ENCODE peak calls at places on chromosomes 1 and 21, in four cellular contexts. B is K562, D is GM12878, I is HepG2. J is an unnamed sample.
A peak's percentile ranks its signal among the peaks of the same experiment; 100 is the strongest.

GRCh38 chr1:178632619-178633018 is 92.4 kb upstream of the RALGPS2 start:
- DNase-seq in B (no peak), D (no peak), I (no peak), J (no peak)

GRCh38 chr1:12709696-12710095 is 6.2 kb upstream of the AADACL3 start:
- DNase-seq in B (no peak), D (no peak), I (no peak), J (no peak)

GRCh38 chr1:208165659-208166058 is 78.5 kb downstream of the PLXNA2 start:
- DNase-seq in B (no peak), D (no peak), I (no peak), J (no peak)

GRCh38 chr1:158035976-158036583 is 42.6 kb downstream of the KIRREL1 start:
- DNase-seq in B (peak; percentile 41), D (no peak), I (peak; percentile 5), J (peak; percentile 36)

GRCh38 chr1:206560021-206560716 is 52.1 kb downstream of the EIF2D start:
- DNase-seq in B (no peak), D (no peak), I (no peak), J (no peak)

GRCh38 chr1:207221934-207222351 is 99.5 kb upstream of the CD55 start:
- DNase-seq in B (no peak), D (no peak), I (no peak), J (no peak)

GRCh38 chr1:160868141-160868540 is 5.5 kb upstream of the CD244 start:
- DNase-seq in B (no peak), D (no peak), I (no peak), J (no peak)

GRCh38 chr1:44084998-44085675 is 33.5 kb upstream of the KLF17 start:
- DNase-seq in B (no peak), D (no peak), I (no peak), J (no peak)

GRCh38 chr1:110250018-110250417 is 39.9 kb downstream of the KCNC4 start:
- DNase-seq in B (no peak), D (no peak), I (no peak), J (no peak)

GRCh38 chr1:223246468-223246867 is 103.4 kb upstream of the TLR5 start:
- DNase-seq in B (no peak), D (no peak), I (no peak), J (no peak)

GRCh38 chr1:209383422-209383821 is 200.1 kb upstream of the CAMK1G start:
- DNase-seq in B (no peak), D (no peak), I (no peak), J (no peak)

GRCh38 chr21:33848252-33848953 is 67.2 kb downstream of the ATP5PO start:
- DNase-seq in B (no peak), D (no peak), I (no peak), J (no peak)

GRCh38 chr1:152179566-152179965 is 20.5 kb upstream of the RPTN start:
- DNase-seq in B (no peak), D (no peak), I (no peak), J (no peak)

GRCh38 chr1:36224537-36225297 is 474 bp downstream of the THRAP3 start:
- DNase-seq in B (no peak), D (no peak), I (peak; percentile 89), J (peak; percentile 78)

GRCh38 chr1:3122311-3122710 is 53.3 kb downstream of the PRDM16 start:
- DNase-seq in B (no peak), D (no peak), I (no peak), J (no peak)
- TF ChIP-seq TARDBP in B (no peak), D (no peak), I (no peak), J (no peak)

GRCh38 chr1:154774175-154774855 is 95.8 kb downstream of the KCNN3 start:
- DNase-seq in B (no peak), D (no peak), I (no peak), J (no peak)

GRCh38 chr1:154776339-154776605 is 93.8 kb downstream of the KCNN3 start:
- DNase-seq in B (no peak), D (no peak), I (no peak), J (no peak)

GRCh38 chr1:154777151-154777550 is 92.9 kb downstream of the KCNN3 start:
- DNase-seq in B (no peak), D (no peak), I (no peak), J (no peak)

GRCh38 chr1:154773551-154773950 is 96.5 kb downstream of the KCNN3 start:
- DNase-seq in B (no peak), D (no peak), I (no peak), J (no peak)

GRCh38 chr1:154775559-154776338 is 94.3 kb downstream of the KCNN3 start:
- DNase-seq in B (no peak), D (no peak), I (no peak), J (no peak)
- TF ChIP-seq TARDBP in B (no peak), D (no peak), I (no peak), J (no peak)

GRCh38 chr1:5734414-5734813 is 257.8 kb downstream of the NPHP4 start:
- DNase-seq in B (no peak), D (no peak), I (no peak), J (no peak)

GRCh38 chr1:5739561-5740078 is 252.6 kb downstream of the NPHP4 start:
- DNase-seq in B (no peak), D (no peak), I (no peak), J (no peak)

GRCh38 chr1:5734996-5735395 is 257.2 kb downstream of the NPHP4 start:
- DNase-seq in B (no peak), D (no peak), I (no peak), J (no peak)

GRCh38 chr1:5738911-5739462 is 253.2 kb downstream of the NPHP4 start:
- DNase-seq in B (no peak), D (no peak), I (no peak), J (no peak)

GRCh38 chr1:5737081-5737480 is 255.1 kb downstream of the NPHP4 start:
- DNase-seq in B (no peak), D (no peak), I (no peak), J (no peak)
- TF ChIP-seq TARDBP in B (no peak), D (no peak), I (no peak), J (no peak)

GRCh38 chr1:96843196-96843595 is 121.6 kb downstream of the PTBP2 start:
- DNase-seq in B (no peak), D (no peak), I (no peak), J (no peak)
- TF ChIP-seq TARDBP in B (no peak), D (no peak), I (no peak), J (no peak)

DNA sequence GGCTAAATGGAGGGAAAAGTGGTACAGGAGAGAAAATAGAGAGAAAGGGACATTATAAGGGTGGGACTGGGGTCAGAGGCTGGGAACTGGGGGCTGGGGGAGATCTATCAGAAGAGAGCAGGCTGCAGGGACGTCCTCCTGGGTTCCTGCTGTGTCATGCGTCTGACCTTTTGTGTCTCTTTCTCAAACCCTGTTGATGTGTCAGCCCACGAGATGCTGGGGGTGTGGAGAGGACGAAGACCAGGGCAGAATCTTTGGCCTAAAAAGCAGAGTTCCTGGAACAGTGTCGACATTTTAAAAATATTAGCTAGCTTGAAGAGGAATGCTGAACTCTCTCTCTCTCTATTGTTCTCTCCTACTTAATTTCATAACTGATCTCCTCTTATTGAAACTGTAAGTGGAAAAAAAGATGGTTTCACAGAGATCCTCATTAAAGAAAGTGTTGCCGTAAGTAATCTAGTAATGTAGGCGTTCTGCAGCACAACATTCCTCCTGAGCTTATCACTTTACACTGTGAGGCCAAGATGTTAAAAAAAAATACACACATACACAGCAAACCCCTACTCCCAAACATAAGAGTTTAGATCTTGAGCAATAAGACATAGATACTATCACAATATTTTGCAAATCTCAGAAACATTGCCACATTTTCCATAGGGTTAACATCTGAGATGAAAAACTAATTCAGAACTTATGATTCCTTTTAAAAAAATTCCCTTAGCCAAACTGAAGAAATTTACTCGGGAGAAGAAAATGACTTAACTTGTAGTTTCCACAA is 52.6 kb downstream of the RUNX1 start:
- DNase-seq in B (peak; percentile 60), D (no peak), I (no peak), J (no peak)
- TF ChIP-seq TARDBP in B (no peak), D (no peak), I (no peak), J (no peak)

DNA sequence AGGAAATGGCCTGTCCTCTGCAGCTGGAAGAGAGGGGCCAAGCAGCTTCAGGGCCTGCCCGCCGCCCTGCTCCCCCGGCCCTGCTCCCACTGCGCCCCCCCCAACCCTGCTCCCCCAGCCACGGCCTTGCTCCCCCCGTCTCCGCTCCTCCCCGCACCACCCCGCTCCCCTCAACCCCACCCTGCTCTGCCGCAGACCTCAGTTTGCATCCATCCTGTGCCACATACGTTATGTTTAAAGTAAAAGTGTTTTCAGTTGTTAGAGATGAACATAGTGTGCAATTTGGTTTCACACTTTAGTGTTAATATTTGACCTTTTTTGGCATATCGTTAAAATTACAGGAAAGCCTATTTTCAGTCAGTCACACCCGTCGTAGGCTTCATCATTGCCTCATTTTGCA is 34.1 kb upstream of the DIP2A start:
- DNase-seq in B (no peak), D (no peak), I (no peak), J (no peak)
- TF ChIP-seq TARDBP in B (no peak), D (no peak), I (no peak), J (no peak)

GRCh38 chr21:45266518-45267389 is 20.9 kb downstream of the POFUT2 start:
- DNase-seq in B (no peak), D (no peak), I (no peak), J (no peak)
- TF ChIP-seq TARDBP in B (no peak), D (no peak), I (no peak), J (no peak)

DNA sequence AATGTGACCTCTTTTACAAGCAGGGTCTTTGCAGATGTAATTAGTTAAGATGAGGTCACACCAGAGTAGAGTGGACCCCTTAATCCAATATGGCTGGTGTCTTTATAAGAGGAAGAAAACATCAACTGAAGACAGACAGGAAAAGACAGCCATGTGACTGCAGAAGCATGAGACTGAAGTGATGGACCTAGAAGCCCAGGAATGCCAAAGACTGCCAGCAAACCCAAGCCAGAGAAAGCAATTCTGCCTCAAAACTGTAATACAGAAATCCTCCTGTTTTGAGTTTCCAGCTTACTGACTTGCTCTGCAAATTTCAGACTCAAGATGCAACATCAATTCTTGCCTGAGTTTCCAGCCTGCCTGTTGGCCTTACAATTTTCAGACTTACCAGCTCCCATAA is 17.3 kb downstream of the ENAH start:
- DNase-seq in B (no peak), D (no peak), I (no peak), J (no peak)
- TF ChIP-seq TARDBP in B (no peak), D (no peak), I (no peak), J (no peak)

DNA sequence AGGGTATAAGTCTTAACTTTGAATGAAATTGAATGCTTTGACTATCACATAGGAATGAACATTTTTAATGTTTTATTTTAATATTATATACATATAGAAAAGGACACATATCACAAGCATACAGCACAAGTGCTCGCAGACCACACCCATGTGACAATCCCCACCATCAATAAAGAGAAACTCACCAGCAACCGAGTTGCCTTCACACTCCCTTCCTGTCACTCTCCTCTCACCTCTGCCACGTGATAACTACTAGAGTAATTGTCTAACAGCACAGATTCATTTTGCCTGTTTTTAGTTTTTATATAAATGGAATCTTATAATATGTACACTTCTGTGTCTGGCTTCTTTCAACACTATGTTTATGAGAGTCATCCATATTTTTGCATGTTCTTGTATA is 304.8 kb upstream of the DUSP10 start:
- DNase-seq in B (no peak), D (no peak), I (no peak), J (no peak)
- TF ChIP-seq TARDBP in B (no peak), D (no peak), I (no peak), J (no peak)

J was measured in HEK293T.